ENCODE peak calls at places on chromosomes 12 and 14, in eight cellular contexts. F is HL-60; S is fibroblast of lung; V is CD8-positive, alpha-beta memory T cell; N is mesendoderm; P is AG04450; E is neural progenitor cell; L is CD4-positive, CD25-positive, alpha-beta regulatory T cell. D is an unnamed sample.

GRCh38 chr12:41213107-41213506 is 25.0 kb downstream of the PDZRN4 start:
- DNase-seq in F (no peak), S (no peak), V (no peak), N (no peak), P (no peak), E (no peak), L (no peak), D (no peak)

GRCh38 chr14:71289536-71289935 is 382.3 kb downstream of the PCNX1 start:
- DNase-seq in F (no peak), S (no peak), V (no peak), N (peak; percentile 31), P (no peak), E (no peak), L (no peak), D (no peak)

GRCh38 chr12:32532415-32532814 is 133.1 kb downstream of the FGD4 start:
- DNase-seq in F (no peak), S (no peak), V (no peak), N (no peak), P (no peak), E (no peak), L (no peak), D (no peak)

GRCh38 chr14:61388173-61388975 is 67.0 kb downstream of the PRKCH start:
- DNase-seq in F (no peak), S (peak; percentile 25), V (peak; percentile 61), N (peak; percentile 8), P (no peak), E (no peak), L (no peak), D (no peak)

GRCh38 chr12:6765634-6766581 is at the start of gene PTMS:
- DNase-seq in F (no peak), S (peak; percentile 98), V (peak; percentile 54), N (peak; percentile 98), P (peak; percentile 89), E (peak; percentile 94), L (no peak), D (peak; percentile 90)

GRCh38 chr12:99223554-99223953 is 424.0 kb upstream of the GARIN6 start:
- DNase-seq in F (no peak), S (no peak), V (no peak), N (no peak), P (no peak), E (no peak), L (no peak), D (no peak)

GRCh38 chr12:121718653-121719239 is 6.2 kb downstream of the TMEM120B start:
- DNase-seq in F (no peak), S (no peak), V (no peak), N (peak; percentile 44), P (no peak), E (no peak), L (no peak), D (no peak)

GRCh38 chr14:99134333-99135046 is 137.5 kb downstream of the BCL11B start:
- DNase-seq in F (no peak), S (no peak), V (no peak), N (no peak), P (no peak), E (no peak), L (no peak), D (no peak)

GRCh38 chr14:104590240-104590965 is 10.8 kb downstream of the C14orf180 start:
- DNase-seq in F (no peak), S (no peak), V (no peak), N (no peak), P (no peak), E (no peak), L (no peak), D (no peak)

GRCh38 chr14:59275668-59276067 is 87.2 kb downstream of the DAAM1 start:
- DNase-seq in F (no peak), S (peak; percentile 94), V (no peak), N (no peak), P (peak; percentile 64), E (no peak), L (no peak), D (no peak)

GRCh38 chr14:58638231-58639205 is 756 bp downstream of the DACT1 start:
- DNase-seq in F (no peak), S (peak; percentile 57), V (no peak), N (peak; percentile 64), P (no peak), E (peak; percentile 70), L (no peak), D (peak; percentile 70)

DNA sequence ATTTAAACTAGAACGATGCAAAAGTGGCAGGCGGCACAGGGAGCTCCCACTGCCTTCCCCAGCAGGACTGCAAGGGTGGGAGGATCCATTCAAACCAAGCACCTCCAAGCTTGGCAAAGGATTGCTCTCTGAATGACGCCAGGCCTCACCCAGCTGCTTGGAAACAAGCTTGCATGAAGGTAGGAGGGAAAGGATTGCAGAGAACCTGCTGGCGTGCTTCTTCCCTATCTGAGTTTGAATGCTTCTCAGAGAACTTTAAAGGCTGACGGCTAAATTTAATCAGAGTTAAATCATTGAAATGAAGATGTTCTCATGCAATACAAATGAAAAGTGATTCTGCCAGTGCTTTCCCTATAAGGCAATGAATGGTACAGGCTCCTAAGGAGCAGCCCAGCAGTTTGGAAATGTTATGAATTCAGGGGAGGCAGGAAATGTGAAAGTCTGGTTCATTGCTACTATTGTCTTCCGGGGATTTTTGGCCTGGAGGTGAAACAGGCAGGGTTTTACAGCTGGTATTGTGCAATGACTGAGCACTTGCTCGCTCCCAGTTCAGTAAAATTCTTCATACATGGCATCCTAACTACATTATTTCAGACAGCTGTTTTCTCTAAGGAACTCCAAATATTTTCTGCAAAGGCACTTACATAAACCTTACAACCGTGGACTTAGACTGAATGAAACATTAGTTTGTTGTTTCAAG is 31.9 kb upstream of the DUSP6 start:
- DNase-seq in F (peak; percentile 77), S (peak; percentile 88), V (no peak), N (peak; percentile 63), P (peak; percentile 87), E (peak; percentile 48), L (no peak), D (no peak)
- H3K27ac ChIP-seq in F (peak overlapping the region; percentile 59), S (peak overlapping the region; percentile 1), V (no peak overlapping the region), N (no peak overlapping the region), P (peak overlapping the region; percentile 94), E (no peak overlapping the region), L (no peak overlapping the region), D (peak overlapping the region; percentile 55)

DNA sequence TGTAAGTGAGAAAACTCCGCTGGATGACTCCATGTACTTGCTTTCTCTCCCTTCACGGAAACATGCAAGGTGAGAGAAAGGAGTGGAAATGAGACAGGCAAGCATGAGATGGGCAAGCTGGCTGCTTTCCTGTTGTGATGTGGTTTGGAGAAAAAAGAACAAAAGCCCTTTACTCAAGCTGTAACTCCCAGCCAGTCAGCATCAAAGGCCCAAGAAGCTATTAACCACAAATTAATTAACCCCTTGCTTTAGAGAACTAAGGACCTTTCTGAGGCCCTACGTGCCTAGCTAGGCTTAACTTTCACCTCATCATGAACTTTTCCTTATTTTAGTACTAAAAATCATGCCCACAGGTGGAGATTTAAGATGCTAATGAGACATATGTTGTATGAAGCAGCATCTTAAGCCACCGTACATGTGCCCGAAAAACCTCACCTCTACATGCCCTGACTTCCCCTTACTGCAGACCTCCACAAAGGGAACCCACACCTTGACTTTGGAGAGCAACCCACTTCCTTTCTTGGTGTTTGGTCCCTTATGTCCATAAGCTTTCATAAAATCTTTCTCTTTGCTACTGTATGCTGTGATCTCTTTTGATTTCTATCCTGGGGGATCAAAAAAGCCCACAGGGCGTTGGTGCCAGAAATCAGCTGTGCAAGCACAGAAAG is 87.0 kb downstream of the GALNT8 start:
- DNase-seq in F (no peak), S (no peak), V (no peak), N (no peak), P (no peak), E (peak; percentile 15), L (no peak), D (no peak)
- H3K27me3 ChIP-seq in F (peaks cover 37% of the 10 kb centered on the region), S (peaks cover 4% of the 10 kb centered on the region), V (no peaks in the 10 kb centered on the region), N (peaks cover 7% of the 10 kb centered on the region), P (peaks cover 24% of the 10 kb centered on the region), E (peaks cover 60% of the 10 kb centered on the region), L (no peaks in the 10 kb centered on the region), D (peaks cover 41% of the 10 kb centered on the region)

GRCh38 chr14:85221832-85222231 is 308.1 kb upstream of the FLRT2 start:
- DNase-seq in F (no peak), S (no peak), V (no peak), N (no peak), P (no peak), E (no peak), L (no peak), D (no peak)
- H3K4me3 ChIP-seq in F (no peak overlapping the region), S (no peak overlapping the region), V (no peak overlapping the region), N (no peak overlapping the region), P (no peak overlapping the region), E (no peak overlapping the region), L (no peak overlapping the region), D (no peak overlapping the region)

GRCh38 chr14:80941241-80942157 is at the start of gene CEP128:
- DNase-seq in F (peak; percentile 60), S (peak; percentile 97), V (peak; percentile 86), N (peak; percentile 99), P (peak; percentile 95), E (peak; percentile 96), L (peak; percentile 83), D (peak; percentile 97)
- H3K27ac ChIP-seq in F (peak within 1 kb of the TSS; percentile 74), S (peak within 1 kb of the TSS; percentile 50), V (peak within 1 kb of the TSS; percentile 62), N (peak within 1 kb of the TSS; percentile 7), P (no peak within 1 kb of the TSS), E (no peak within 1 kb of the TSS), L (peak within 1 kb of the TSS; percentile 76), D (peak within 1 kb of the TSS; percentile 44)

DNA sequence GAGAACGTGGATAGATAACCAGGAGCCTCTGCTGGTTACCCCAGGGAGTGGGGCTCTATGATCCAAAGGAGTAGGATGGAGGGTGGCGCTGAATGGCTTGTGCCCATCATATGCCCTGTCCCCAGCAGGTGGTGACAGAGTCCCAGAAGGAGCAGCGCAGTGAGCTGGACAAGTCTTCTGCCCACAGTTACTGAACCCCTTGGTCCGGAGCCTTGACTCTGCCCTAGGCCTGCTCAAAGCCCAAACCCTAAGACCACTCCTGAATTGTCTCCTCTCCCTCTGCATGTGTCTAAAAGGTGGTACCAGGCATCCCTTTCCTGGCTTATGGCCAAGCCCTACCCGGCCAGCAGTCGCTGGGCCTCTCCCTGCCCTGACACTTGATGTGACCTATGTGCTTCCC is 3.2 kb downstream of the PRPH start:
- DNase-seq in F (no peak), S (no peak), V (no peak), N (no peak), P (no peak), E (no peak), L (no peak), D (no peak)
- H3K27me3 ChIP-seq in F (peaks cover 43% of the 10 kb centered on the region), S (peaks cover 29% of the 10 kb centered on the region), V (peaks cover 39% of the 10 kb centered on the region), N (peaks cover 35% of the 10 kb centered on the region), P (peaks cover 56% of the 10 kb centered on the region), E (peaks cover 94% of the 10 kb centered on the region), L (peaks cover 18% of the 10 kb centered on the region), D (peaks cover 50% of the 10 kb centered on the region)

DNA sequence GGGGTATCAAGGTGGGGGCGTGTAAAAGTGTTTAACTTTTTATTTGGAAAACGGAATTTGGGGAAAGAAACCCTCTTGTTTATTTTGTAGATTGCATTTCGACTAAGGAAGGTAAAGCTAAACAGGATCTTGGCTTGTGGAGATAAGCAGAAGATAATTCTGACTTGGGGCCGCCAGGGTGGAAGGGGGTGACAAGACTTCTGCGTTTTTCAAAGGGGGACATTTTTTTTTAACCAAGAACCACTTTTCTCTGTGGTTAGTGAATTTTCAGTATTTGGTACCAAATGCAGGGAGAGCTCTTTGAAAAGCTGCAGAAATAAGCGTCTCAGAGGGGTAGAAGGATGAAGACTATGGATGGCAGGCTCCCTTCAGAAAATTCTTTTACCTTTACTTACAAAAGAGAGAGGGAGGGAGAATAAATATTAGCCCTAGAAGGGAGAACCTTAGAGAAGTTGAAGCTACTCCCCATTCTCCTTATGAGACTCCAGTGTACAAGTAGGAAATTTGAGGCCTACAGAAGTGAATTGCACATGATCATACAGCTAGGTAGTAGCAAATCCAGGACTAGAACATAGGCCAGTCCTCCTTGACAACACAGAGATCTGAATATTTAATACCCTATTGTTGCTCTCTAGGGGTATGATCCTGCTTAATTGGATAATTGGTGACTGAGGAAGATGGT is 783 bp downstream of the MRPL52 start:
- DNase-seq in F (no peak), S (no peak), V (no peak), N (no peak), P (no peak), E (no peak), L (no peak), D (no peak)
- H3K4me3 ChIP-seq in F (peak overlapping the region; percentile 95), S (peak overlapping the region; percentile 92), V (peak overlapping the region; percentile 95), N (peak overlapping the region; percentile 98), P (peak overlapping the region; percentile 86), E (peak overlapping the region; percentile 87), L (peak overlapping the region; percentile 90), D (peak overlapping the region; percentile 99)